ENCODE peak calls at places on chromosomes 2 and 18, in five cellular contexts. Q is left lung; B is CD8-positive, alpha-beta T cell; V is IMR-90; K is stomach. T is an unnamed sample.

GRCh38 chr2:164954954-164955701 is at the start of gene SLC38A11:
- DNase-seq in K (peak; percentile 42), B (no peak), V (no peak), Q (peak; percentile 80), T (no peak)

GRCh38 chr18:24126155-24126947 is 12.5 kb upstream of the CABYR start:
- DNase-seq in B (no peak), Q (no peak), V (peak; percentile 36), K (no peak), T (no peak)

GRCh38 chr2:109611467-109612095 is 2.2 kb downstream of the SEPTIN10 start:
- DNase-seq in Q (no peak), V (peak; percentile 96), K (no peak), B (no peak), T (no peak)

GRCh38 chr2:63658176-63658968 is 69.6 kb downstream of the MDH1 start:
- DNase-seq in V (peak; percentile 31), B (no peak), K (no peak), Q (no peak), T (no peak)

GRCh38 chr2:192148620-192149321 is 46.0 kb downstream of the TMEFF2 start:
- DNase-seq in B (no peak), K (no peak), Q (no peak), V (peak; percentile 49), T (no peak)

GRCh38 chr2:29940706-29941105 is 19.3 kb upstream of the ALK start:
- DNase-seq in B (no peak), Q (no peak), K (no peak), V (no peak), T (no peak)

GRCh38 chr2:117982376-117983033 is 31.4 kb downstream of the CCDC93 start:
- DNase-seq in B (no peak), Q (no peak), K (no peak), V (no peak), T (no peak)

GRCh38 chr2:107621186-107621835 is 205.4 kb upstream of the RGPD4 start:
- DNase-seq in Q (no peak), K (no peak), B (no peak), V (no peak), T (no peak)

GRCh38 chr2:129819855-129820254 is 159.6 kb upstream of the RAB6C start:
- DNase-seq in Q (peak; percentile 69), B (no peak), K (no peak), V (no peak), T (no peak)

GRCh38 chr2:32711219-32711618 is 83.4 kb downstream of the TTC27 start:
- DNase-seq in K (no peak), Q (no peak), V (peak; percentile 93), B (no peak), T (no peak)

GRCh38 chr2:207546822-207547221 is 17.1 kb downstream of the CREB1 start:
- DNase-seq in B (no peak), Q (no peak), K (no peak), V (no peak), T (no peak)

GRCh38 chr2:203484266-203485112 is 50.6 kb downstream of the RAPH1 start:
- DNase-seq in Q (no peak), B (peak; percentile 28), V (peak; percentile 16), K (peak; percentile 32), T (peak; percentile 20)

GRCh38 chr2:47898089-47898731 is 8.1 kb downstream of the FBXO11 start:
- DNase-seq in V (no peak), K (no peak), B (no peak), Q (no peak), T (no peak)

GRCh38 chr2:195356026-195356425 is 301.0 kb upstream of the SLC39A10 start:
- DNase-seq in V (peak; percentile 16), B (no peak), Q (no peak), K (no peak), T (no peak)

GRCh38 chr2:108184421-108184820 is 55.3 kb upstream of the SULT1C3 start:
- DNase-seq in V (peak; percentile 13), Q (no peak), B (no peak), K (no peak), T (peak; percentile 10)

GRCh38 chr2:191604154-191604553 is 73.8 kb upstream of the NABP1 start:
- DNase-seq in Q (no peak), B (no peak), V (no peak), K (no peak), T (no peak)

GRCh38 chr2:64654063-64654811 is 524 bp upstream of the SERTAD2 start:
- DNase-seq in V (peak; percentile 79), K (peak; percentile 82), Q (peak; percentile 93), B (peak; percentile 47), T (peak; percentile 78)

GRCh38 chr2:32342811-32343210 is 14.0 kb upstream of the BIRC6 start:
- DNase-seq in V (no peak), Q (no peak), K (no peak), B (no peak), T (no peak)

GRCh38 chr2:169129703-169130243 is 60.4 kb downstream of the DHRS9 start:
- DNase-seq in V (no peak), K (no peak), B (no peak), Q (no peak), T (no peak)

GRCh38 chr2:113890253-113891235 is 655 bp downstream of the ACTR3 start:
- DNase-seq in Q (peak; percentile 86), B (peak; percentile 41), K (peak; percentile 59), V (peak; percentile 80), T (peak; percentile 24)

GRCh38 chr2:26763019-26763418 is 1.1 kb upstream of the SLC35F6 start:
- DNase-seq in K (no peak), B (no peak), Q (no peak), V (no peak), T (no peak)

GRCh38 chr18:55795101-55795669 is 207.2 kb upstream of the TCF4 start:
- DNase-seq in B (no peak), V (peak; percentile 17), Q (no peak), K (no peak), T (no peak)

GRCh38 chr18:22322251-22322691 is 95.4 kb downstream of the CTAGE1 start:
- DNase-seq in K (no peak), B (no peak), V (no peak), Q (no peak), T (no peak)

GRCh38 chr2:56266761-56267411 is 83.1 kb downstream of the CCDC85A start:
- DNase-seq in V (no peak), B (no peak), K (no peak), Q (no peak), T (no peak)

GRCh38 chr2:127064642-127065250 is 42.2 kb downstream of the BIN1 start:
- DNase-seq in B (no peak), V (peak; percentile 97), Q (peak; percentile 95), K (peak; percentile 85), T (peak; percentile 95)

GRCh38 chr2:65991864-65992554 is 442.9 kb upstream of the MEIS1 start:
- DNase-seq in K (no peak), V (no peak), Q (no peak), B (no peak), T (no peak)

GRCh38 chr18:75214766-75215515 is 4.3 kb downstream of the TSHZ1 start:
- DNase-seq in Q (no peak), K (no peak), V (no peak), B (no peak), T (peak; percentile 44)

GRCh38 chr2:218781691-218782528 is at the start of gene CYP27A1:
- DNase-seq in K (peak; percentile 39), Q (peak; percentile 89), V (no peak), B (no peak), T (peak; percentile 55)

GRCh38 chr18:76805221-76805620 is 17.1 kb upstream of the ZNF236 start:
- DNase-seq in B (no peak), V (peak; percentile 45), Q (no peak), K (no peak), T (no peak)

GRCh38 chr2:38370664-38371063 is 6.4 kb downstream of the ATL2 start:
- DNase-seq in B (no peak), K (no peak), Q (no peak), V (no peak), T (no peak)

DNA sequence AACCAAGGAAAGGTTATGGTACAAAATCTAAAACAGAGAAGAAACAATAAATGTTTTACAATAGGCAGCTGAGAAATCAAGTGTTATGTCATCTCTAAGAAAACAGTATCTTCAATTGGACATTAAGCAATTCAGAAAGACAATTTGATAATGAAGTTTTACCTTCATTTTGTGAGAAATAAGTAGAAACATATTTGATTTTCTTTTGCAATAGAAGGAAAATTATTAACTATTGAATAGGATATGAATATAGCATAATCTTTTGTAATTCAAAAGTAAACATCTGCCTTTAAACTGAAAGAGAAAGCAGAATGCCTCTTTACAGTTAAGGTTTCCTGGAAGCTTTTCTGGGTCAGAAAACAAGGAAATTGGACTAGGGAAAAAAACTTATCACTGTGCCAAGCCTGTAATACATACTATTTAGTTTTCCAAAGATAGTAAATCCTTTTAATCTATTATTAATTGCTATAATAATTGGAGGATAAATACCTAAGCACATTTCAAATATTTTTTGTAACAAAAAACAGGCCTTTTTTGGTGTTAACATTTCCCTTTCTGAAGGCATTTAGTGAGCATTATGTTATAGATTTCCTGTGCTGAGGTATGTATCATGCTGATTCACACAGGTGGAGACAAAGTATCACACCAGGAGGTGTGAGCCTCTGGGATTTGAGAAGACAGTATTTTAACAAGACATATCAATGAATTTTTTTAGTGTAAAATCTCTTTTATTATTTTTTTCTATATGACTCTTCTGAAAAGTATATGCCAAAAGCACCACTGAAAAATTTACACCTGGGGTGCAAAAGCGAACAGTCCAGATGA is 947.0 kb upstream of the CDH2 start:
- DNase-seq in Q (no peak), K (no peak), B (no peak), V (no peak), T (no peak)
- TF ChIP-seq CTCF in Q (no peak), K (no peak), B (no peak), V (no peak), T (no peak)

DNA sequence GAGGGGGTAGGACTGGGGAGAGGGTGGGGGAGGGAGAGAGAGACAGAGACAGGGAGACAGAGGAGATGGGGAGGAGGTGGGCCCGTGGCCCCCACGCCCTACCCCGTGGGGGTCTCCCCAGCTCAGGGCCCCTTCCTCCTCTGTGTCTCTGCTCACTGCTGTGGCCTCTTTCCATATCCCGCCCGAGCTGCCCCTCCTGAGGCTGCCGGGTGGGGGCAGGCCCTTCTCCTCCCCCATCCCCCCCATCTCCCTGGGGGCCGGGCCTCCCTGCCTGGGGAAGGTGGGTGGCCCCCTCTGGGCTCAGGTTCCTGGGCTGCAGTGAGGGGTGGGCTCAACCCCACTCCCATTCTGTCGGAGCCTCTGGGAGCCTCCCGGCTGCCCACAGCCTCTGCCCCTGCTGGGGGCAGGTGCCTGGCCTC is 332 bp upstream of the PDCD1 start:
- DNase-seq in Q (peak; percentile 68), K (no peak), V (no peak), B (no peak), T (no peak)
- H3K4me3 ChIP-seq in Q (no peak overlapping the region), K (peak overlapping the region; percentile 27), V (no peak overlapping the region), B (peak overlapping the region; percentile 24), T (no peak overlapping the region)

GRCh38 chr18:73564073-73564472 is 583.6 kb downstream of the FBXO15 start:
- DNase-seq in V (peak; percentile 90), K (no peak), Q (no peak), B (no peak), T (no peak)
- H3K27ac ChIP-seq in V (peak overlapping the region; percentile 12), K (no peak overlapping the region), Q (no peak overlapping the region), B (no peak overlapping the region), T (no peak overlapping the region)

DNA sequence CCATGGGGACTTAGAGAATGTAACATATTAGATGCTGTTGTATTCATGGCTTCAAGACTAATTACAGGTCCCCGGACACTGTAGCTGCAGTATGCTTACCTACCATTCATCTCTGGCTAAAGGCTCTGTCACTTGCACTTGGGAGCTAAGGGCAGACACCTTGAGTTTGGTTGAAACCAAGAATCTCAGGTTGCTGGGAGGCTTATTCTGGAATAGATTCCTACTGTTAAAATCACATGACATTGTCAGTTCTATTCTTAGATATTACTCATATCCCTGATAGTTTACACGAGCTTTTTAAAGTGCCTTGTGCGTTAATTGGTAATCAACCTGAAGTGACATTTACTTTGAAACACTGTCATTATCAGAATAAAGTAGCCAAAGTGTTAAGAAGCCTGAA is 73.0 kb upstream of the EPB41L5 start:
- DNase-seq in K (no peak), V (no peak), B (no peak), Q (no peak), T (no peak)
- TF ChIP-seq CTCF in K (no peak), V (no peak), B (no peak), Q (no peak), T (no peak)

GRCh38 chr2:10326707-10327594 is 24.2 kb downstream of the HPCAL1 start:
- DNase-seq in Q (peak; percentile 68), B (no peak), V (no peak), K (no peak), T (peak; percentile 74)
- H3K4me3 ChIP-seq in Q (no peak overlapping the region), B (no peak overlapping the region), V (no peak overlapping the region), K (no peak overlapping the region), T (peak overlapping the region; percentile 21)